ENCODE peak calls at places on chromosome 16, in four cellular contexts. I, N, L and X are unnamed samples.

GRCh38 chr16:75392911-75393310 is 40.4 kb downstream of the CFDP1 start:
- DNase-seq in I (no peak), N (no peak), L (no peak), X (no peak)

GRCh38 chr16:72649254-72649944 is 398.5 kb downstream of the ZFHX3 start:
- DNase-seq in I (no peak), N (no peak), L (no peak), X (no peak)

GRCh38 chr16:89187337-89188063 is 12.8 kb downstream of the SLC22A31 start:
- DNase-seq in I (peak), N (no peak), L (no peak), X (no peak)

GRCh38 chr16:66274335-66275110 is 92.0 kb upstream of the CDH5 start:
- DNase-seq in I (peak), N (no peak), L (no peak), X (no peak)

GRCh38 chr16:49050607-49051006 is 231.0 kb downstream of the CBLN1 start:
- DNase-seq in I (no peak), N (no peak), L (no peak), X (no peak)

GRCh38 chr16:5979905-5980550 is 882.4 kb upstream of the EEF2KMT start:
- DNase-seq in I (no peak), N (no peak), L (no peak), X (no peak)

GRCh38 chr16:2815299-2815771 is 1.7 kb upstream of the PRSS21 start:
- DNase-seq in I (no peak), N (peak), L (no peak), X (no peak)

GRCh38 chr16:15874745-15875314 is 13.6 kb downstream of the CEP20 start:
- DNase-seq in I (peak), N (no peak), L (peak), X (no peak)

GRCh38 chr16:51419768-51420167 is 268.7 kb upstream of the SALL1 start:
- DNase-seq in I (no peak), N (no peak), L (no peak), X (no peak)

GRCh38 chr16:75320435-75320834 is 69.0 kb upstream of the BCAR1 start:
- DNase-seq in I (no peak), N (no peak), L (no peak), X (no peak)

GRCh38 chr16:252366-253337 is 18.0 kb downstream of the FAM234A start:
- DNase-seq in I (no peak), N (no peak), L (no peak), X (no peak)

GRCh38 chr16:456891-457483 is 31.5 kb downstream of the RAB11FIP3 start:
- DNase-seq in I (peak), N (no peak), L (no peak), X (no peak)

GRCh38 chr16:67537270-67537635 is 8.6 kb downstream of the RIPOR1 start:
- DNase-seq in I (peak), N (peak), L (peak), X (no peak)

GRCh38 chr16:83781-84615 is 6.0 kb downstream of the MPG start:
- DNase-seq in I (peak), N (no peak), L (no peak), X (no peak)

GRCh38 chr16:72995151-72995881 is 52.6 kb downstream of the ZFHX3 start:
- DNase-seq in I (no peak), N (no peak), L (peak), X (no peak)

GRCh38 chr16:25570131-25570530 is 121.6 kb upstream of the HS3ST4 start:
- DNase-seq in I (no peak), N (no peak), L (no peak), X (no peak)

GRCh38 chr16:56415849-56416248 is 9.5 kb downstream of the AMFR start:
- DNase-seq in I (no peak), N (no peak), L (no peak), X (no peak)

GRCh38 chr16:4597174-4597573 is 17.5 kb downstream of the UBALD1 start:
- DNase-seq in I (no peak), N (no peak), L (no peak), X (no peak)

GRCh38 chr16:81581107-81581506 is 136.5 kb downstream of the CMIP start:
- DNase-seq in I (peak), N (no peak), L (no peak), X (no peak)

GRCh38 chr16:80947708-80948615 is 58.7 kb downstream of the CMC2 start:
- DNase-seq in I (peak), N (no peak), L (no peak), X (no peak)

GRCh38 chr16:6341993-6342392 is 990.7 kb upstream of the RBFOX1 start:
- DNase-seq in I (no peak), N (no peak), L (no peak), X (no peak)

GRCh38 chr16:70685061-70685937 is 554 bp downstream of the MTSS2 start:
- DNase-seq in I (no peak), N (no peak), L (no peak), X (no peak)

GRCh38 chr16:23496826-23497542 is 13.3 kb downstream of the GGA2 start:
- DNase-seq in I (peak), N (peak), L (no peak), X (no peak)

GRCh38 chr16:22023505-22023904 is 15.6 kb downstream of the MOSMO start:
- DNase-seq in I (no peak), N (no peak), L (no peak), X (no peak)

GRCh38 chr16:74257061-74257460 is 39.6 kb upstream of the PSMD7 start:
- DNase-seq in I (no peak), N (no peak), L (no peak), X (no peak)

GRCh38 chr16:67403976-67404555 is 10.8 kb upstream of the TPPP3 start:
- DNase-seq in I (no peak), N (no peak), L (no peak), X (no peak)

GRCh38 chr16:8826278-8826879 is 28.7 kb downstream of the PMM2 start:
- DNase-seq in I (no peak), N (no peak), L (no peak), X (no peak)

GRCh38 chr16:27189335-27189972 is 13.9 kb upstream of the KDM8 start:
- DNase-seq in I (no peak), N (no peak), L (no peak), X (no peak)

GRCh38 chr16:64475627-64476351 is 646.1 kb downstream of the CDH11 start:
- DNase-seq in I (peak), N (no peak), L (no peak), X (no peak)

GRCh38 chr16:64468515-64469090 is 653.3 kb downstream of the CDH11 start:
- DNase-seq in I (no peak), N (no peak), L (no peak), X (no peak)

GRCh38 chr16:64470916-64471315 is 650.9 kb downstream of the CDH11 start:
- DNase-seq in I (peak), N (no peak), L (no peak), X (no peak)

GRCh38 chr16:64469351-64469750 is 652.5 kb downstream of the CDH11 start:
- DNase-seq in I (no peak), N (no peak), L (no peak), X (no peak)

DNA sequence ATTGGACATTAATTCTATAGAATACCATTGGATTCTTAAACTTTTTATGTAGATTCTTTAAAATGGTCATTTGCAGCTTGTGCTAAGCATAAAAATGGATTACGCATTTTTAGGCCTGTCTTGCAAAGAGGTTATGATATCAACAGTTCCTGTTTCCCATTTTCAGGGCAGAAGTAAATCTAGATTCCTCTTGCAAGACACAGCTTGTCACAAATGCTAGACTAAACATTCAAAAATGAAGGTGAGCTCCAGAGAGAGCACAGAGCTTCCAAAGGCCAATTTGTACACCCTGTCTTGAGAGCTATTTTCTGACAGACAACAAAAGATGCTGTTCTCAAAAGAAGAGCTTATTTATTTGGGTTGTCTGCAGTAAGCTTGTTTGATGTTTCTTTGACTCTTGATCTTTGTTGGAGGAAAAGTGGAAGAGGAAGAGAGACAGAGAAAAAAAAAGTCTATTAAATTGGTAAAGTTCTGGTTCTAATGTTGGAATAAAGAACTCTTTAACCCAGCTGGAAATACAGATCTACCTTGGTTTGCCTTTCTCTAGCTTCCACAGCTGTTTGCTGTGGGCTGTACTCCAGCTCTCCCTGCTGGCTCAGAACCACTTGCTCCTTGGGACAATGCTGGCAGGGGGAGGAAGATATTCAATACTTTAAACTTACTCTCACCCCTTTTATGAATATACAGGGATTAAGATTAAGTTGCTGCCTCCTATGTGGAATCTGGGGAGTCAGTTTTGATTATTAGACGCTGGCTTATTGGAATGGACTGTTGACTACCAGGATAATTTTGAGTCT is 651.8 kb downstream of the CDH11 start:
- DNase-seq in I (peak), N (no peak), L (no peak), X (no peak)
- TF ChIP-seq CTCF in I (peak), N (no peak), L (peak), X (peak)

DNA sequence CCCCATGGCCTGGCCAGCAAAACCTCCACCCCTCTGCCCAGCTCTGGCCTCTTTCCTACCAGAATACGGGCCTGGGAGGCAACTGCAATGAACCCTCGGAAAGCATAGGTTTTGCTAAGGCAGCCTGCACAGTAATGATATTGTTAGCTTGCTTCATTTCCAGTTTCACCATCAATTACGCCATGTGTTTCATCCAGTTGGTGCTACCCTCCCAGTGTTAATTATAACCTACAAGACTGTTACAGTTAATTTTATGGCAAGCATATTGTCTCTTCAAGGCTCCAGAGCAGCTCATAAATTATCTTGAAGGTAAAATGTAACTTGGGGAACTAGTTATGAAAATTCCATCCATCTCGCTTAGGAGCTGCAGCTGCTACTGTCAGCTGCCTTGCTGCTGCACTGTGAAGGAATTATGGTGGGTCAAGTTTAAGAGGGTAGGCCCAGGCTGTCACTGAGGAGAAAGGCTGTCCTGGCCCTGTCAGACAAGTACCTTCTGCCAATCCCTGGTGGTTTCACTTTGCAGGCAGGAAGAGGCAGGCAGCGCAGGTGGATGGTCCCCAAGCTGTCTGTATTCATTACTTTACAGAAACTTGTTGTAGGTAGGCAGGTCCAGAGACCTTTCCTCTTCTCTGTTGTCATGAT is 242.9 kb downstream of the FTO start:
- DNase-seq in I (no peak), N (no peak), L (no peak), X (no peak)
- H3K4me3 ChIP-seq in I (no peak), N (no peak), L (no peak), X (no peak)

GRCh38 chr16:31477220-31478216 is 5.4 kb upstream of the SLC5A2 start:
- DNase-seq in I (no peak), N (peak), L (no peak), X (no peak)
- TF ChIP-seq CTCF in I (no peak), N (peak), L (no peak), X (no peak)

GRCh38 chr16:14286381-14287230 is 215.5 kb downstream of the MRTFB start:
- DNase-seq in I (no peak), N (peak), L (no peak), X (no peak)
- H3K4me3 ChIP-seq in I (peak), N (peak), L (peak), X (peak)

DNA sequence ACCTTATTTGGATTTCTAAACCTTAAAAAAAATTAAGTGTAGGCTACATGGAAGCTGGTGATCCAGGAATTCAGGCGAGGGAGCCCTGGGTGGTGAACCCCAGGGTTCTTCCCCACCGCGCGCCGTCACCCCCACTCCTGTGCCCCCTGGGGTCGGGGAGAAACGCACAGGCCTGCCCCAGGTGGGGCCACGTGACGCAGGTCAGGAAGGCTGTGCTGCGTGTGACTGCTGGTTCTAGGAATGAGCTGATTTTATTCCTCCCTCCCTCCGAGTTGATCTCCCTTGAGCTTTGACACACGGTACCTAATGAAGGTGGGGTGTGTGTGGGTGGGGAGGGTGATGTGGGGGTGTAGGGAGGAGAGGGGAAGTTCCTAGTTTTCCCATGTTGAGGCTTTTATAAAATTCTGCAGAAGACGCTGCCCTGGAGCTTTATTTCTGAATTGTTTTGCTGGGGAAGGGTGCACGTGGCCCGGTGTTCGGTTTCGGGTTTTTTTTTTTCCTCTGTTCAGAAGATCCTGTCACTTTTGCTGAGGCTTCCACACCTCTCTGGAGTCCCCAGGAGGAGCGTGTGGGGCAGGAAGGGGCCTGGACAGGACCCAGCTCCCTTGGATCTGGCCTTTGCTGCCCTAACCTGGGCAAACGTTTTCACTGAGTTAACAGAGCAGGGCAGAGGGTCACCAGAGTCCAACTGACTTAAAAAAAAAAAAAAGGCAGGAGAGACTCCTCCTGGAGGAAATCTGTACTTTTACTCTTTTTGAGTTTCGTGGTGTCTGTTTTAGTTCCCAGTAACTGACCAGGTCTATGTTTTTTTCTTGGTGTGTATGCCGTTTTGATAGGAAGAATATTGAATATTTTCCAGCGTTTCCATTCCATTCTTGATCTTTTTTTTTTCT is 55.8 kb upstream of the GSE1 start:
- DNase-seq in I (no peak), N (peak), L (no peak), X (no peak)
- TF ChIP-seq CTCF in I (no peak), N (no peak), L (peak), X (no peak)

GRCh38 chr16:84641643-84642358 is 6.5 kb upstream of the KLHL36 start:
- DNase-seq in I (no peak), N (no peak), L (no peak), X (no peak)
- H3K4me3 ChIP-seq in I (no peak), N (no peak), L (no peak), X (no peak)